ENCODE peak calls at places on chromosomes 5 and 9, in four cellular contexts. U is breast epithelium; K is hypothalamus; Q is effector memory CD8-positive, alpha-beta T cell. I is an unnamed sample.
A peak's percentile ranks its signal among the peaks of the same experiment; 100 is the strongest.

GRCh38 chr9:2177121-2177520 is 162.0 kb downstream of the SMARCA2 start:
- DNase-seq in Q (no peak), U (no peak), K (no peak), I (no peak)

GRCh38 chr5:133205649-133206048 is 153.8 kb downstream of the HSPA4 start:
- DNase-seq in Q (no peak), K (no peak), U (no peak), I (no peak)

GRCh38 chr9:136880651-136881050 is 5.7 kb upstream of the TRAF2 start:
- DNase-seq in U (no peak), K (no peak), Q (no peak), I (no peak)

GRCh38 chr5:158922816-158923215 is 176.9 kb downstream of the EBF1 start:
- DNase-seq in U (no peak), Q (no peak), K (no peak), I (no peak)

GRCh38 chr9:117073539-117074336 is 341.1 kb downstream of the ASTN2 start:
- DNase-seq in U (peak; percentile 20), Q (no peak), K (peak; percentile 22), I (no peak)

GRCh38 chr5:39656600-39656999 is 231.8 kb upstream of the DAB2 start:
- DNase-seq in U (no peak), K (no peak), Q (no peak), I (no peak)

GRCh38 chr9:17528859-17529258 is 50.0 kb upstream of the SH3GL2 start:
- DNase-seq in Q (no peak), K (no peak), U (no peak), I (no peak)

GRCh38 chr5:142978252-142978651 is 208.1 kb downstream of the ARHGAP26 start:
- DNase-seq in U (no peak), K (no peak), Q (no peak), I (no peak)

GRCh38 chr5:149735066-149735465 is 5.0 kb downstream of the PPARGC1B start:
- DNase-seq in U (no peak), K (no peak), Q (no peak), I (peak; percentile 51)

GRCh38 chr5:522899-523657 is 1.2 kb downstream of the SLC9A3 start:
- DNase-seq in U (no peak), Q (no peak), K (no peak), I (no peak)

GRCh38 chr5:95771109-95771708 is 40.1 kb downstream of the RHOBTB3 start:
- DNase-seq in Q (no peak), K (no peak), U (peak; percentile 39), I (peak; percentile 90)

GRCh38 chr5:125100342-125100741 is 353.9 kb upstream of the ZNF608 start:
- DNase-seq in Q (no peak), K (no peak), U (no peak), I (no peak)

GRCh38 chr5:157651623-157652376 is 438 bp downstream of the SOX30 start:
- DNase-seq in U (peak; percentile 27), K (peak; percentile 5), Q (peak; percentile 72), I (peak; percentile 46)

GRCh38 chr5:13739462-13739861 is 205.0 kb downstream of the DNAH5 start:
- DNase-seq in Q (no peak), U (no peak), K (no peak), I (no peak)

GRCh38 chr5:4185127-4185526 is 589.5 kb downstream of the IRX1 start:
- DNase-seq in K (no peak), U (no peak), Q (no peak), I (no peak)

GRCh38 chr5:159736844-159737243 is 179.4 kb upstream of the ADRA1B start:
- DNase-seq in K (no peak), Q (no peak), U (no peak), I (no peak)

GRCh38 chr5:17257705-17258273 is 40.4 kb downstream of the BASP1 start:
- DNase-seq in U (no peak), Q (no peak), K (no peak), I (peak; percentile 54)

GRCh38 chr5:169374761-169375160 is 73.8 kb upstream of the SLIT3 start:
- DNase-seq in Q (no peak), K (no peak), U (no peak), I (no peak)

GRCh38 chr9:70587143-70587710 is 172.8 kb upstream of the KLF9 start:
- DNase-seq in U (no peak), K (no peak), Q (no peak), I (peak; percentile 83)

GRCh38 chr5:15375557-15375956 is 124.4 kb upstream of the FBXL7 start:
- DNase-seq in K (no peak), Q (no peak), U (no peak), I (no peak)

GRCh38 chr9:84807870-84808385 is 138.4 kb downstream of the NTRK2 start:
- DNase-seq in K (no peak), U (no peak), Q (no peak), I (no peak)

GRCh38 chr5:103617913-103618312 is 55.3 kb upstream of the NUDT12 start:
- DNase-seq in Q (no peak), U (no peak), K (no peak), I (peak; percentile 26)